ENCODE peak calls at places on chromosomes 5 and 9, in five cellular contexts. One of them, this sample, is unnamed.
A peak's percentile ranks its signal among the peaks of the same experiment; 100 is the strongest.

GRCh38 chr9:14096182-14096922 is 217.6 kb downstream of the NFIB start:
- DNase-seq in HepG2: no peak
- DNase-seq in GM12878: no peak
- DNase-seq in H1: no peak
- DNase-seq in K562: no peak
- DNase-seq in this sample: peak; percentile 13

GRCh38 chr9:71918419-71918818 is 7.0 kb downstream of the C9orf85 start:
- DNase-seq in HepG2: no peak
- DNase-seq in GM12878: no peak
- DNase-seq in H1: no peak
- DNase-seq in K562: no peak
- DNase-seq in this sample: no peak

GRCh38 chr5:128341056-128341455 is 197.0 kb downstream of the FBN2 start:
- DNase-seq in HepG2: no peak
- DNase-seq in GM12878: no peak
- DNase-seq in H1: no peak
- DNase-seq in K562: no peak
- DNase-seq in this sample: no peak

GRCh38 chr5:57509501-57510260 is 27.1 kb upstream of the ACTBL2 start:
- DNase-seq in HepG2: no peak
- DNase-seq in GM12878: no peak
- DNase-seq in H1: no peak
- DNase-seq in K562: no peak
- DNase-seq in this sample: no peak

GRCh38 chr5:147822686-147823491 is 8.6 kb downstream of the SPINK1 start:
- DNase-seq in HepG2: peak; percentile 17
- DNase-seq in GM12878: peak; percentile 12
- DNase-seq in H1: no peak
- DNase-seq in K562: peak; percentile 7
- DNase-seq in this sample: peak; percentile 18

GRCh38 chr5:181028032-181028819 is 11.8 kb upstream of the BTNL9 start:
- DNase-seq in HepG2: no peak
- DNase-seq in GM12878: no peak
- DNase-seq in H1: peak; percentile 59
- DNase-seq in K562: peak; percentile 89
- DNase-seq in this sample: peak; percentile 86

GRCh38 chr5:159095218-159095617 is 4.5 kb downstream of the EBF1 start:
- DNase-seq in HepG2: no peak
- DNase-seq in GM12878: no peak
- DNase-seq in H1: peak; percentile 61
- DNase-seq in K562: no peak
- DNase-seq in this sample: no peak

GRCh38 chr9:106056328-106056727 is 362.0 kb downstream of the TMEM38B start:
- DNase-seq in HepG2: no peak
- DNase-seq in GM12878: no peak
- DNase-seq in H1: no peak
- DNase-seq in K562: no peak
- DNase-seq in this sample: no peak

GRCh38 chr9:121820286-121821005 is 169.0 kb downstream of the DAB2IP start:
- DNase-seq in HepG2: no peak
- DNase-seq in GM12878: no peak
- DNase-seq in H1: peak; percentile 42
- DNase-seq in K562: no peak
- DNase-seq in this sample: no peak

GRCh38 chr9:113772121-113772885 is 103.8 kb upstream of the ZNF618 start:
- DNase-seq in HepG2: no peak
- DNase-seq in GM12878: no peak
- DNase-seq in H1: no peak
- DNase-seq in K562: no peak
- DNase-seq in this sample: no peak

GRCh38 chr5:64767959-64768357 is 533 bp downstream of the SREK1IP1 start:
- DNase-seq in HepG2: peak; percentile 3
- DNase-seq in GM12878: no peak
- DNase-seq in H1: no peak
- DNase-seq in K562: peak; percentile 13
- DNase-seq in this sample: no peak

GRCh38 chr9:69894720-69895119 is 74.1 kb downstream of the CFAP95 start:
- DNase-seq in HepG2: peak; percentile 16
- DNase-seq in GM12878: no peak
- DNase-seq in H1: no peak
- DNase-seq in K562: no peak
- DNase-seq in this sample: no peak

GRCh38 chr5:96761618-96762017 is 46.1 kb downstream of the ERAP1 start:
- DNase-seq in HepG2: no peak
- DNase-seq in GM12878: no peak
- DNase-seq in H1: no peak
- DNase-seq in K562: no peak
- DNase-seq in this sample: no peak

GRCh38 chr5:68335075-68335474 is 119.5 kb downstream of the PIK3R1 start:
- DNase-seq in HepG2: no peak
- DNase-seq in GM12878: no peak
- DNase-seq in H1: no peak
- DNase-seq in K562: no peak
- DNase-seq in this sample: no peak

GRCh38 chr9:131402738-131403492 is 9.0 kb downstream of the PRRC2B start:
- DNase-seq in HepG2: peak; percentile 93
- DNase-seq in GM12878: no peak
- DNase-seq in H1: no peak
- DNase-seq in K562: peak; percentile 1
- DNase-seq in this sample: peak; percentile 64

GRCh38 chr5:105817416-105817815 is 1853.3 kb downstream of the EFNA5 start:
- DNase-seq in HepG2: no peak
- DNase-seq in GM12878: no peak
- DNase-seq in H1: no peak
- DNase-seq in K562: no peak
- DNase-seq in this sample: no peak

GRCh38 chr5:14269395-14269794 is 126.3 kb downstream of the TRIO start:
- DNase-seq in HepG2: no peak
- DNase-seq in GM12878: no peak
- DNase-seq in H1: no peak
- DNase-seq in K562: no peak
- DNase-seq in this sample: no peak

GRCh38 chr9:37412431-37413151 is 9.9 kb upstream of the GRHPR start:
- DNase-seq in HepG2: no peak
- DNase-seq in GM12878: no peak
- DNase-seq in H1: no peak
- DNase-seq in K562: no peak
- DNase-seq in this sample: no peak

GRCh38 chr5:54551292-54551691 is 33.7 kb downstream of the SNX18 start:
- DNase-seq in HepG2: peak; percentile 15
- DNase-seq in GM12878: no peak
- DNase-seq in H1: no peak
- DNase-seq in K562: no peak
- DNase-seq in this sample: no peak

GRCh38 chr5:12109075-12109688 is 204.9 kb upstream of the CTNND2 start:
- DNase-seq in HepG2: no peak
- DNase-seq in GM12878: no peak
- DNase-seq in H1: no peak
- DNase-seq in K562: no peak
- DNase-seq in this sample: no peak

GRCh38 chr5:141761-142160 is 49.5 kb upstream of the LRRC14B start:
- DNase-seq in HepG2: no peak
- DNase-seq in GM12878: no peak
- DNase-seq in H1: no peak
- DNase-seq in K562: no peak
- DNase-seq in this sample: no peak

GRCh38 chr5:1515921-1516571 is 7.7 kb downstream of the LPCAT1 start:
- DNase-seq in HepG2: peak; percentile 67
- DNase-seq in GM12878: no peak
- DNase-seq in H1: peak; percentile 61
- DNase-seq in K562: no peak
- DNase-seq in this sample: peak; percentile 93

DNA sequence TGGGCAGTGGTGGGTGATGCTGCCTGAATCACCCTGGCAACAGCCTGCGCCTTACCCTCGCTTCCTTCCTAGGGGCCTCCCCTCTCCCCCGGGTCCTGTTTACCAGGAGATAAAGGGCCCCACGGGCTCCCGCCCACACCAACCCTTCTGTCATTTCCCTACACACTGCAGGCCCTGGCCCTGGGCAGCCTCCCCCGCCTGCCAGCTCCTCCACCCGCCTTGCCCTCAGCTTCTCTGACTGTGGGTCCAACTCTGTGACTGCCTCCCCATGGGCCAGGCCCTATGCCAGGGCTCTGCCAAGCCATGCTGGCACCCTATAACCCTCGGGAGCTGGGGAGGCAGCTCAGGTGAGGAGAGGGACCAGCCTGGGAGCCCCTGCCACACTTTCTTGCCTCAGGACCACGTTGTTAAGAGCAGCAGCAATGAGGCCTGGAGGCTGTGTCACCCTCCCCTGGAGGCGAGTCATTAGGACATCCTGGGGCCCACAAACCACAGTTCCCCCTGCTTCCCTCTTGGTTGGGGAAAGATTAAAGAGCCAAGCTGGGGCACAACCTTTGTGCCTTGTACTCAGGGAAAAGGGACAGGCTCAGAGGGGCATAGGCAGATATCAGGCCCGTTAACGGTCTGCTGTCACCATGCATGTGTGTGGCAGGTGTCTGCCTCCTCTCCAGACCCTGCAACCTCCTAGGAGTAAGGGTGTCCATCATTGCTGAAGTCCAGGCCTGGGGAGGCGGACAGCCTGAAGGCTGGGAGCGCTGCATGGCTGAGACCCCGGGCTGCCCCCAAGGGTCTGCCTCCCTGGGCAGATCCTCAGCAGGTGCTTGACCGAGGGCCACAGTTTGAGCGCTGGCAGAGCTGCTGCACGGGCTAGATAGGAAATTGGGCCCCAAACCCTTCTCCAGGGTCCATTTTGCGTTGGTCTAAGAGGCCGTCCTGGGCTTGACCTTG is 2.7 kb downstream of the MGAT4B start:
- DNase-seq in HepG2: peak; percentile 44
- DNase-seq in GM12878: no peak
- DNase-seq in H1: peak; percentile 44
- DNase-seq in K562: peak; percentile 57
- DNase-seq in this sample: no peak
- TF ChIP-seq HDAC2 in HepG2: no peak
- TF ChIP-seq HDAC2 in GM12878: no peak
- TF ChIP-seq HDAC2 in H1: no peak
- TF ChIP-seq HDAC2 in K562: no peak
- TF ChIP-seq HDAC2 in this sample: no peak

DNA sequence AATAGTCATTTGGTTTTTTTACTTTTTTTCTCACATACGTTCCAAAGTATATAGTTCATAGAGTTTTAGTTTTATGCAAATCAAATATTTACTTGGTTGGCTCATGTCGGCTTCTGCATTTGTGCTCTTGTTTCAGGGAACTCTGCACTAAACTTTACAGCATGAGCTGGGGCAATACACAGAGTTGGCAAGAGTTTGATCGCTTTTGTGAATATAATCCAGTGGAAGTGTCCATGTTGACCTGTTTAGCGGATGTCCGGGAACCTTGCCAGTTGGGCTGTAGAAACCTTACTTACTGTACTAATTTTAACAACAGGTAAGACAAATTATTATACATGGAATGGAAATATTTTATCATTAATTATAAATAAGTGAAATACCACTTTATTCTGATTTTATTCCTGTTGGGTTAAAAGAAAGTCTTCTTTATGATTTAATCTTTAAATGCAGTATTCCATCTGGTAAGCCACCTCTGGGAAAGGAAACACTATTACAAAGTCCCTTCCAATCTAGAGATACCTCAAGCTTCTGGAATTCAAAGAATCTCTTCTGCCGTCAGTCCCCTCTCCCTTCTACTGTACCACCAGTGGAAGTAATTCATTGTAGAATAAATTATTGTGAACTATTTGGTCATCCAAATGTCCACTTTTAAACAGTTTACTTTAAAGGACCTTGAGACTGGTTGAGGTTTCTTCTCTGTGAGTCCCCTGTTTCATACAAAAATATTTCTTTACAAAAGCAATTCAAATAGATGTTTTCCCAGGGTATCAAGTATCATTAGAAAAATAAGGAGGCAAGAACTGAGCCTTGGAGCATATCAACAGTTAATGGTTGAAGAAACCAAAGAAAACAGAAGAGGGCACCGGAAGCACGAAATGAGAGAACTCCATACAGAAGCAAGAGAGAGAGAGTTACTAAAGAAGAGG is 45.2 kb upstream of the GLIPR2 start:
- DNase-seq in HepG2: peak; percentile 63
- DNase-seq in GM12878: no peak
- DNase-seq in H1: no peak
- DNase-seq in K562: no peak
- DNase-seq in this sample: peak; percentile 58
- H3K4me2 ChIP-seq in HepG2: peak overlapping the region; percentile 53
- H3K4me2 ChIP-seq in GM12878: no peak overlapping the region
- H3K4me2 ChIP-seq in H1: no peak overlapping the region
- H3K4me2 ChIP-seq in K562: no peak overlapping the region
- H3K4me2 ChIP-seq in this sample: peak overlapping the region; percentile 62

GRCh38 chr9:128553695-128554094 is 1.3 kb downstream of the SPTAN1 start:
- DNase-seq in HepG2: no peak
- DNase-seq in GM12878: no peak
- DNase-seq in H1: no peak
- DNase-seq in K562: no peak
- DNase-seq in this sample: peak; percentile 66
- H3K27ac ChIP-seq in HepG2: peak overlapping the region; percentile 67
- H3K27ac ChIP-seq in GM12878: no peak overlapping the region
- H3K27ac ChIP-seq in H1: no peak overlapping the region
- H3K27ac ChIP-seq in K562: no peak overlapping the region
- H3K27ac ChIP-seq in this sample: peak overlapping the region; percentile 95

GRCh38 chr9:94991961-94992907 is 265.7 kb downstream of the AOPEP start:
- DNase-seq in HepG2: peak; percentile 92
- DNase-seq in GM12878: no peak
- DNase-seq in H1: no peak
- DNase-seq in K562: no peak
- DNase-seq in this sample: no peak

GRCh38 chr9:94993821-94994165 is 267.3 kb downstream of the AOPEP start:
- DNase-seq in HepG2: no peak
- DNase-seq in GM12878: no peak
- DNase-seq in H1: no peak
- DNase-seq in K562: no peak
- DNase-seq in this sample: no peak

GRCh38 chr9:94990897-94991561 is 264.5 kb downstream of the AOPEP start:
- DNase-seq in HepG2: peak; percentile 38
- DNase-seq in GM12878: no peak
- DNase-seq in H1: no peak
- DNase-seq in K562: no peak
- DNase-seq in this sample: no peak

GRCh38 chr9:94995294-94995693 is 268.8 kb downstream of the AOPEP start:
- DNase-seq in HepG2: no peak
- DNase-seq in GM12878: no peak
- DNase-seq in H1: no peak
- DNase-seq in K562: no peak
- DNase-seq in this sample: no peak

DNA sequence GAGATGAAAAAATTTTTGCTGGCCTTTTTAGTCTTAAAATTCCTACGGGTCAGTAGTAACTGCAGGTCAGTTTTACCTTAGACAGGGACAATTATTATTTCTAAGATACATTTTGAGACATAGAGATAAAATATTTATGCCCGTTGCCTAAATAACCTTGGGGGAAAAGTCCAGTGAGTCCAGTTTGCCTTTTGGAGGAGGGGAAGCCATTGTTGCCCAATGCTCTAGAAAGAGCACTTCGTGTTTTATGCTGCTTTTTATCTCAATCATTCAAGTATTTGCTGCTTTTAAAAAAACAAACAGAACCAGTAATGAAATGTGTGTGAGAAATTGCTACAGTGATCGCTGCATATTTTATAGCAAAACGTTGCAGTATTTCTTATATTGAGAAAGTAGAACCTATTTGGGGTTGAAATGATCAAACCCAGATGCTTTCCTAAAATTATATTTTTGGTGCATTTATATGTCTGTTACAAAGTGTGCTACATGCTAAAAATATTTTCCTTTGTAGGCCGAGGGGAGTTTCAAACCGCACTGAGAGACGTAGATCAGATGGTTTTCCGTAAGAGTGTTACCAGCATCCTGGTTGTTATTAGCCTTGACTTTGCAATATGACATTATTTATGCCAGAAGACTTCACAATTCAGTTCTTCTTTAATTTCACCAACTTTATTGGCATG is 266.8 kb downstream of the AOPEP start:
- DNase-seq in HepG2: peak; percentile 62
- DNase-seq in GM12878: no peak
- DNase-seq in H1: no peak
- DNase-seq in K562: no peak
- DNase-seq in this sample: no peak
- TF ChIP-seq HDAC2 in HepG2: peak; percentile 25
- TF ChIP-seq HDAC2 in GM12878: no peak
- TF ChIP-seq HDAC2 in H1: no peak
- TF ChIP-seq HDAC2 in K562: no peak
- TF ChIP-seq HDAC2 in this sample: no peak

This sample was measured in A549.